ENCODE peak calls at places on chromosomes 5 and 9, in seven cellular contexts. V is lower leg skin; M is fibroblast of the aortic adventitia; O is GM12865; D is effector memory CD4-positive, alpha-beta T cell; S is GM23338; N is endothelial cell of umbilical vein. H is an unnamed sample.

GRCh38 chr5:42718591-42718990 is 38.0 kb upstream of the CCDC152 start:
- DNase-seq in O (peak), M (no peak), D (no peak), N (no peak), S (no peak), V (no peak), H (peak)

GRCh38 chr5:97534166-97534565 is 351.1 kb upstream of the RIOK2 start:
- DNase-seq in V (no peak), M (peak), N (peak), D (no peak), S (peak), O (peak), H (peak)

GRCh38 chr9:117723986-117724654 is 19.9 kb downstream of the TLR4 start:
- DNase-seq in N (no peak), S (no peak), O (no peak), M (no peak), D (no peak), V (no peak), H (no peak)

GRCh38 chr5:132007399-132008162 is 3.9 kb downstream of the ACSL6 start:
- DNase-seq in N (peak), S (peak), V (peak), O (peak), M (peak), D (peak), H (peak)

GRCh38 chr5:66239034-66239433 is 94.9 kb downstream of the SREK1 start:
- DNase-seq in D (no peak), O (no peak), S (peak), M (no peak), N (no peak), V (no peak), H (no peak)

GRCh38 chr9:136901516-136902258 is 15.4 kb downstream of the TRAF2 start:
- DNase-seq in V (peak), N (peak), S (no peak), M (peak), D (peak), O (peak), H (no peak)

GRCh38 chr5:33379757-33380156 is 61.0 kb upstream of the TARS1 start:
- DNase-seq in M (peak), D (no peak), S (peak), O (peak), V (no peak), N (peak), H (peak)

GRCh38 chr5:117652001-117652639 is 1077.5 kb upstream of the SEMA6A start:
- DNase-seq in N (no peak), D (no peak), V (no peak), M (no peak), S (no peak), O (no peak), H (no peak)

GRCh38 chr5:32202394-32202793 is 28.3 kb upstream of the GOLPH3 start:
- DNase-seq in D (no peak), O (no peak), V (no peak), M (peak), N (no peak), S (no peak), H (no peak)

GRCh38 chr5:141873933-141874261 is 4.3 kb downstream of the PCDH1 start:
- DNase-seq in M (no peak), V (peak), S (no peak), N (no peak), D (no peak), O (no peak), H (no peak)
- H3K4me3 ChIP-seq in M (no peak), V (no peak), S (peak), N (no peak), D (no peak), O (no peak), H (no peak)

DNA sequence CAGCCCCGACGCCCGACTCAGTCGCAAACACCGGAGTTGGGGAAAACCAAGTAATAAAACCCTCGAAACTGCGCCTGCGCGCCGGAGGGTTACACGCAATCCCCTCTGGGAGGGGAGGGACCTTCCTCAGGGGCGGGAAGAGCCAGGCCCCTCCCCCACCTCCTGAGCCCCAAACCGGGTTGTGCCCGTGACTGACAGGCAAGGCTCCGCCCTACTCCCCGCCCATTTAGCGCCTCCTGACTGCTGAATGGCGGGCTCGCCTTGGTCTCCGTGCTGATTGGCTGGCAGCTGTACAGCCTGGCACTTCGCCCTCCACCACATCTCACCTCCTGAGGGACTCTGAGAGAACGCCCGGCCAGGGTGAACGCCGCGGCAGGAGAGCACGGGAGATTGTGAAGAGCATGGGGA is at the start of gene PRDM9:
- DNase-seq in D (no peak), S (peak), V (no peak), M (no peak), N (no peak), O (no peak), H (no peak)
- H3K4me3 ChIP-seq in D (no peak), S (peak), V (no peak), M (no peak), N (no peak), O (no peak), H (no peak)

DNA sequence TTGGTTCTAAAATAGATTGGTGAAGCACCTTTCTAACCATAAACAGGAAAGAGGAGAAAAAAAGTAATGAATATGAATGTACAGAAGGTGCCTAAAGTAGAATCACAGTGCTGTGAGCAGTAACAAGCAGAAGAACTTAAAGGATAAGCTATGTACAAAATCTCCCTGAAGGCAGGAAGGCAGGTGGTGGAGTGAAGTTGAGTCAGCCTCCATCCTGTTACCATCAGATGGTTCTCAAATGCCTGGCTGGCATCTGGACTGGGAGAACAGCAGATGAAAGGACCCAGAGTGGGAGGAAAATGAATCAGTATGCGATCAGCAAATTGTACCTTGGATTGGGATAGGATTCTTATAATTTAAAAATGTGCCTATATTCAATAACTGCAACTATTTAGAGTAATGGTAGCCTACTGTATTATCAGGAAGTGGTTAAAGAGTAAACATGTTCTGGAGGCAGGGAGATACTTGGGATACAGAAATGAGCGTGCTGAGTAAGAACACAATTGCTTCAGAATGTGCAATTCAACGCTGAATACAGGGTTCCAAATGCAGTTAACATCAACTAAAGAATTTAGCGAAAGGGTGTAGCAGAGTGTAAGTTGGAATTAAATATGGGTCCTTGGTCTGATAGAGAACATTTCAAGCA is 21.1 kb upstream of the FER start:
- DNase-seq in N (no peak), D (no peak), V (no peak), S (no peak), M (no peak), O (peak), H (no peak)
- H3K4me3 ChIP-seq in N (no peak), D (no peak), V (no peak), S (peak), M (no peak), O (no peak), H (no peak)

DNA sequence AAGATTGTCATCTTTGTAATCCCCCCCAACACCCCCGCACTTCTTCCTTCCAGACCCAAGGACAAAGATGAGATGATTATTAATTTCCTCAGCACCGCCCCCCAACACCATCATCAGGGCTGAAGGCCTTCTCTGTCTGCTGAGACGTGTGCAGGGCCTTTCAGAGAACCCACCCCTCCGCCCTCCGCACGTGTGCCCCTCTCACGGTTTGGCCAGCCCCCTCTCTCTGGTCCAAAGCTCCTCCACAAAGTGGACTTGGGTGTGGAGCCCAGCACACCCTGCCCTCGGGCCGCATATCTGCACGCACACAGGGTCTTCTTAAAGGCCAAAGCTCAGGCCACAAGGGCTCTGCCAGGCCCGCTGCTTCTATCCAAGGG is 32.0 kb downstream of the PAX5 start:
- DNase-seq in N (no peak), V (no peak), M (no peak), D (no peak), S (no peak), O (no peak), H (no peak)
- H3K4me3 ChIP-seq in N (no peak), V (no peak), M (no peak), D (no peak), S (peak), O (peak), H (no peak)

DNA sequence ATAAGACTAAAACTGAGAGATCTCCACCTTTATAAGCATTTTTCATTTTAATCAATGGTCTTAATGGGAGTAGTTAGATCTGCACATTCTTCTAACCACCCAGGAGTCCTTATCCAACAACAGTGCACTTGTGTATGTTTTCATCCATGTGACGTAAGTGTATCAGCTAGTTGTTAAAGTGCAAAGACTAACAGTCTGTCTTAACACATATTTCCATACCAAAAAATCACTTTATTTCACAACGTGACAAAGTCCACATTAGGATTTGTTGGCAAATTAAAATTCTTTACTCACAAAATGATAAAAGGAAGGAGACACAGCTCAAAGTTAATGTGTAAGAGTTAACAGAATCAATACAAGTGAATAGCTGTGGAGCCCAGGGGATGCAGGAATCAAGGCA is 1.9 kb upstream of the SMC2 start:
- DNase-seq in D (no peak), O (no peak), V (no peak), S (no peak), N (no peak), M (no peak), H (no peak)
- H3K4me3 ChIP-seq in D (no peak), O (no peak), V (no peak), S (peak), N (no peak), M (no peak), H (peak)

DNA sequence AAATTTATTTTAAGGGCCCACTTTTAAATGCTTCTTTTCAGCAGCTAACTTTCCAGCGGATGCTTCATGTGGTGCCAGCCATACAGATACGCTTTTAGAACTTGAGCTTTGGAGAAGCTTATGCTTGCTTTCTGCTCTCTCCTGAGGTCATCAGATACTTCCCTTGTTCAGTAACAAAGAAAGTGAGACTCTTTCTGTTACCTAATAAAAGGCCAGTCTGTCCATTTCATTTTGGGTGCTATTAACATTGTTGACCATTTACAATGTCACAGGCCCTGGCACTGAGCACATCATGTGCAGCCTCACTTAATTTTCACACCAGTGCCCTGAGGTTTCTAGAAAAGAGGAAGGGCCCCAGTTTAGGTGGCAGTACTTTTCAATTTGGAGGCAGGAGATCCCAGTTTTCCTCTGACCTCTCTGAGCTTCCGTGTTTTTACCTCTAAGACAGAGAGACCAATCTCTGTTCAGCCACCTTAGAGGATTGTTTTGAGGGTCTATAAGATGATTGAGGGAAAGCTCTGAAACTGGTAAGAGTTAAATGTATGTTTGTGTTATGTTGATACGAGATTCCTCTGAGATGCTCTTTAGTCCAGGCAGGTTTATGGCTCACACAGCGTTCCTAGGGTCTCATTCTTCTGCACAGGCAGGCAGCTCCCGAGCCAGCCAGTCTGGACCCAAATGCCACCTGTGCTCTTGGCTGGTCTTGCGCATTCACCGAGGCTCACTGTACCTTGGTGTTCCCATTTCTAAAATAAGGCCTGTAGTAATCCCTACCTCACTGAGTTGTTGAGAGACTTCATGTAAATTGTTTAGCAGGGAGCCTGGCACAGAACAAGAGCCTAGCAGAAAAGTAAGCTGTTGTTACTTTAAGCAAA is 4.4 kb downstream of the ABL1 start:
- DNase-seq in M (no peak), O (no peak), D (no peak), S (no peak), V (no peak), N (no peak), H (no peak)
- H3K4me3 ChIP-seq in M (peak), O (no peak), D (no peak), S (no peak), V (no peak), N (no peak), H (no peak)